ENCODE peak calls at places on chromosomes 4 and X, in eight cellular contexts. I is upper lobe of left lung; L is mesenchymal stem cell; Q is CD8-positive, alpha-beta memory T cell; N is CD8-positive, alpha-beta T cell; C is AG10803; O is hepatocyte; Y is AG09309. H is an unnamed sample.

GRCh38 chr4:113540859-113541258 is 220.7 kb downstream of the CAMK2D start:
- DNase-seq in Q (no peak), C (peak; percentile 28), N (no peak), Y (no peak), L (peak; percentile 52), I (no peak), O (peak; percentile 30), H (peak; percentile 29)

GRCh38 chr4:88070031-88070430 is 62.6 kb downstream of the PKD2 start:
- DNase-seq in Y (no peak), Q (no peak), N (no peak), L (no peak), O (no peak), C (no peak), I (no peak), H (no peak)

GRCh38 chr4:150033937-150034336 is 44.3 kb upstream of the DCLK2 start:
- DNase-seq in N (no peak), L (peak; percentile 26), O (no peak), C (no peak), I (no peak), Y (no peak), Q (no peak), H (peak; percentile 70)

GRCh38 chr4:55745014-55745413 is 74.6 kb upstream of the EXOC1L start:
- DNase-seq in Q (no peak), N (no peak), Y (no peak), L (no peak), O (no peak), C (no peak), I (no peak), H (no peak)

GRCh38 chr4:71732066-71732465 is 51.8 kb downstream of the GC start:
- DNase-seq in Q (no peak), N (no peak), Y (no peak), C (no peak), I (no peak), L (no peak), O (no peak), H (no peak)

GRCh38 chrX:114201622-114202021 is 382.3 kb upstream of the HTR2C start:
- DNase-seq in O (no peak), N (no peak), I (no peak), Y (no peak), L (no peak), Q (no peak), C (no peak), H (no peak)

GRCh38 chr4:25786497-25787065 is 76.2 kb downstream of the SEL1L3 start:
- DNase-seq in I (no peak), O (no peak), C (no peak), Y (no peak), Q (no peak), N (no peak), L (no peak), H (no peak)

GRCh38 chr4:169993531-169993930 is 32.7 kb downstream of the MFAP3L start:
- DNase-seq in L (no peak), N (no peak), Q (no peak), I (no peak), C (no peak), Y (no peak), O (no peak), H (no peak)

GRCh38 chr4:16516796-16517413 is 290.6 kb upstream of the TAPT1 start:
- DNase-seq in O (peak; percentile 76), N (no peak), C (peak; percentile 82), L (peak; percentile 63), Y (peak; percentile 80), Q (no peak), I (no peak), H (peak; percentile 94)

GRCh38 chr4:128818442-128818841 is 8.9 kb downstream of the JADE1 start:
- DNase-seq in C (no peak), L (no peak), Y (no peak), N (no peak), I (no peak), Q (no peak), O (no peak), H (no peak)

GRCh38 chr4:17762705-17763104 is 18.7 kb downstream of the FAM184B start:
- DNase-seq in L (peak; percentile 5), Q (no peak), N (no peak), Y (no peak), I (no peak), C (peak; percentile 25), O (no peak), H (peak; percentile 73)

GRCh38 chrX:27863813-27864212 is 56.0 kb downstream of the MAGEB10 start:
- DNase-seq in L (no peak), C (no peak), Q (no peak), N (no peak), I (peak; percentile 48), Y (no peak), O (no peak), H (no peak)

GRCh38 chr4:68373513-68373912 is 23.6 kb upstream of the YTHDC1 start:
- DNase-seq in Q (peak; percentile 65), I (peak; percentile 84), O (peak; percentile 60), N (peak; percentile 77), C (peak; percentile 78), Y (no peak), L (no peak), H (peak; percentile 83)

GRCh38 chr4:73523126-73523525 is 41.6 kb downstream of the AFM start:
- DNase-seq in O (no peak), N (no peak), C (no peak), I (no peak), Y (no peak), Q (no peak), L (no peak), H (no peak)

DNA sequence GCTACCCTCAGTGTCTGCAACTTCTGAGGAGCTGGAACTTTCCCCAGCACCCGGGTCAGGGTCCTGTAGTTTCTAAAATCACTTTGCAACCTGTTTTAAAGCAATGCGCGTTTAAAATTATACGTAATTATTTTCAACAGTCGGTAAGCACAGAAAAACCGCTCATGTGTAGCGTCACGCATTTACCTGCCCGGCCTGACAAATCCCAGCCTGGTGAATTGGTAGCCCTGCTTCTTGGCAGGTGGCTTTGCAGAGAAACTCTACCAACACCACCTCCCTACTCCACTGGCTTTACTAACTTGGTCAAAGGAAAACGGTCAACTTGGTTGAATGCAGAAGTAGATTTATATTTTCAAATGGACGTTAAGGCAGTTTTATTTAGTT is 651 bp downstream of the BANK1 start:
- DNase-seq in O (no peak), Y (no peak), C (no peak), L (no peak), N (no peak), Q (no peak), I (no peak), H (peak; percentile 3)
- H3K4me3 ChIP-seq in O (peak overlapping the region; percentile 46), Y (no peak overlapping the region), C (peak overlapping the region; percentile 47), L (peak overlapping the region; percentile 59), N (peak overlapping the region; percentile 39), Q (peak overlapping the region; percentile 5), I (peak overlapping the region; percentile 63), H (peak overlapping the region; percentile 67)

GRCh38 chr4:182143086-182143821 is 99.9 kb upstream of the TENM3 start:
- DNase-seq in C (peak; percentile 44), I (no peak), Q (no peak), N (no peak), Y (no peak), L (no peak), O (peak; percentile 59), H (peak; percentile 25)
- H3K4me3 ChIP-seq in C (peak overlapping the region; percentile 77), I (peak overlapping the region; percentile 65), Q (no peak overlapping the region), N (no peak overlapping the region), Y (peak overlapping the region; percentile 64), L (peak overlapping the region; percentile 70), O (peak overlapping the region; percentile 83), H (peak overlapping the region; percentile 79)

DNA sequence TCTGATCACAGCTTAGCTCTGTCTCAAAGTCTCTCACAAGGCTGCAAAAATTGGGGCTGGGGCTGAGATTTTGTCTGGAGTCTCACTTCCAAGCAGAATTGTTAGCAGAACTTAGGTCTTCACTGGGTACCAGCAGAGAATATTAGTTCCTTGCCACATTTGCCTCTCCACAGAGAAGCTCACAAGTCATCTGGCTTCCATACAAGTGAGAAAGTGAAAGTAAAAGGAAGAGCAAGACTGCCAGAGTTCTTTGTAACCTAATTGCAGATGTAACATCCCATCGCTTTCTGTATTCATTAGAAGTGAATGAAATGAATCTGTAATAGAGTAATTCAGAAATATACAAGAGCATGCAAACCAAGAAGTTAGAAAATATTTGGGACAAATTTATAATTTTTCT is 624.1 kb upstream of the GNPDA2 start:
- DNase-seq in I (no peak), C (peak; percentile 0), O (no peak), Y (no peak), Q (no peak), N (no peak), L (peak; percentile 56), H (peak; percentile 42)
- H3K4me3 ChIP-seq in I (peak overlapping the region; percentile 10), C (no peak overlapping the region), O (no peak overlapping the region), Y (no peak overlapping the region), Q (no peak overlapping the region), N (no peak overlapping the region), L (no peak overlapping the region), H (no peak overlapping the region)

GRCh38 chr4:14092741-14093140 is 465.2 kb upstream of the BOD1L1 start:
- DNase-seq in N (no peak), O (no peak), C (no peak), I (no peak), L (no peak), Q (no peak), Y (no peak), H (no peak)

GRCh38 chr4:14091966-14092365 is 464.4 kb upstream of the BOD1L1 start:
- DNase-seq in L (no peak), O (no peak), N (no peak), C (peak; percentile 8), Y (no peak), Q (no peak), I (no peak), H (peak; percentile 60)

GRCh38 chr4:14100349-14100748 is 472.8 kb upstream of the BOD1L1 start:
- DNase-seq in Q (no peak), L (no peak), O (no peak), C (no peak), I (no peak), N (no peak), Y (no peak), H (peak; percentile 16)

GRCh38 chr4:14095881-14096280 is 468.4 kb upstream of the BOD1L1 start:
- DNase-seq in L (no peak), I (no peak), C (no peak), N (no peak), Y (no peak), O (no peak), Q (no peak), H (peak; percentile 17)

GRCh38 chr4:14096406-14096965 is 469.0 kb upstream of the BOD1L1 start:
- DNase-seq in L (no peak), C (peak; percentile 90), Q (no peak), I (no peak), Y (peak; percentile 70), N (no peak), O (no peak), H (peak; percentile 74)
- H3K4me3 ChIP-seq in L (no peak overlapping the region), C (no peak overlapping the region), Q (no peak overlapping the region), I (no peak overlapping the region), Y (no peak overlapping the region), N (no peak overlapping the region), O (no peak overlapping the region), H (no peak overlapping the region)